ENCODE peak calls at places on chromosomes 1 and 21, in six cellular contexts. One of them, this sample, is unnamed.

GRCh38 chr1:176617881-176618280 is 154.9 kb downstream of the PAPPA2 start:
- DNase-seq in GM20000: no peak
- DNase-seq in Calu3: no peak
- DNase-seq in DND-41: no peak
- DNase-seq in foreskin keratinocyte: no peak
- DNase-seq in AG04450: no peak
- DNase-seq in this sample: no peak

GRCh38 chr1:201176931-201177330 is 13.7 kb upstream of the IGFN1 start:
- DNase-seq in GM20000: no peak
- DNase-seq in Calu3: no peak
- DNase-seq in DND-41: no peak
- DNase-seq in foreskin keratinocyte: peak
- DNase-seq in AG04450: no peak
- DNase-seq in this sample: peak

GRCh38 chr1:40153073-40153770 is 8.0 kb upstream of the RLF start:
- DNase-seq in GM20000: peak
- DNase-seq in Calu3: no peak
- DNase-seq in DND-41: peak
- DNase-seq in foreskin keratinocyte: no peak
- DNase-seq in AG04450: peak
- DNase-seq in this sample: peak

GRCh38 chr1:244325056-244325764 is 126.5 kb downstream of the ADSS2 start:
- DNase-seq in GM20000: no peak
- DNase-seq in Calu3: no peak
- DNase-seq in DND-41: no peak
- DNase-seq in foreskin keratinocyte: no peak
- DNase-seq in AG04450: no peak
- DNase-seq in this sample: no peak

GRCh38 chr1:12436817-12437599 is 181.0 kb downstream of the DHRS3 start:
- DNase-seq in GM20000: no peak
- DNase-seq in Calu3: no peak
- DNase-seq in DND-41: no peak
- DNase-seq in foreskin keratinocyte: peak
- DNase-seq in AG04450: no peak
- DNase-seq in this sample: peak

GRCh38 chr21:25637846-25638245 is 1.2 kb upstream of the JAM2 start:
- DNase-seq in GM20000: no peak
- DNase-seq in Calu3: no peak
- DNase-seq in DND-41: no peak
- DNase-seq in foreskin keratinocyte: no peak
- DNase-seq in AG04450: no peak
- DNase-seq in this sample: no peak

GRCh38 chr1:171433451-171433850 is 51.9 kb upstream of the PRRC2C start:
- DNase-seq in GM20000: no peak
- DNase-seq in Calu3: peak
- DNase-seq in DND-41: no peak
- DNase-seq in foreskin keratinocyte: peak
- DNase-seq in AG04450: peak
- DNase-seq in this sample: peak

GRCh38 chr21:15788847-15789548 is 59.2 kb downstream of the USP25 start:
- DNase-seq in GM20000: no peak
- DNase-seq in Calu3: no peak
- DNase-seq in DND-41: no peak
- DNase-seq in foreskin keratinocyte: peak
- DNase-seq in AG04450: no peak
- DNase-seq in this sample: peak

GRCh38 chr1:70034403-70034802 is 171.0 kb downstream of the LRRC40 start:
- DNase-seq in GM20000: no peak
- DNase-seq in Calu3: peak
- DNase-seq in DND-41: no peak
- DNase-seq in foreskin keratinocyte: peak
- DNase-seq in AG04450: peak
- DNase-seq in this sample: peak

GRCh38 chr1:899636-900317 is 23.9 kb upstream of the SAMD11 start:
- DNase-seq in GM20000: peak
- DNase-seq in Calu3: no peak
- DNase-seq in DND-41: no peak
- DNase-seq in foreskin keratinocyte: no peak
- DNase-seq in AG04450: no peak
- DNase-seq in this sample: no peak

GRCh38 chr1:94540440-94541174 is 952 bp downstream of the F3 start:
- DNase-seq in GM20000: no peak
- DNase-seq in Calu3: no peak
- DNase-seq in DND-41: no peak
- DNase-seq in foreskin keratinocyte: no peak
- DNase-seq in AG04450: no peak
- DNase-seq in this sample: no peak

GRCh38 chr1:175887981-175888428 is 144.6 kb upstream of the TNR start:
- DNase-seq in GM20000: peak
- DNase-seq in Calu3: peak
- DNase-seq in DND-41: peak
- DNase-seq in foreskin keratinocyte: peak
- DNase-seq in AG04450: no peak
- DNase-seq in this sample: peak

GRCh38 chr1:227886503-227886961 is 61.2 kb downstream of the WNT9A start:
- DNase-seq in GM20000: no peak
- DNase-seq in Calu3: no peak
- DNase-seq in DND-41: no peak
- DNase-seq in foreskin keratinocyte: no peak
- DNase-seq in AG04450: no peak
- DNase-seq in this sample: no peak

GRCh38 chr1:151803915-151804314 is 1.3 kb downstream of the LINGO4 start:
- DNase-seq in GM20000: no peak
- DNase-seq in Calu3: no peak
- DNase-seq in DND-41: no peak
- DNase-seq in foreskin keratinocyte: no peak
- DNase-seq in AG04450: no peak
- DNase-seq in this sample: no peak

GRCh38 chr21:14736162-14736561 is 190.0 kb upstream of the SAMSN1 start:
- DNase-seq in GM20000: peak
- DNase-seq in Calu3: no peak
- DNase-seq in DND-41: peak
- DNase-seq in foreskin keratinocyte: no peak
- DNase-seq in AG04450: no peak
- DNase-seq in this sample: no peak

GRCh38 chr1:43348809-43349593 is 9.8 kb upstream of the CDC20 start:
- DNase-seq in GM20000: peak
- DNase-seq in Calu3: peak
- DNase-seq in DND-41: no peak
- DNase-seq in foreskin keratinocyte: peak
- DNase-seq in AG04450: no peak
- DNase-seq in this sample: peak

GRCh38 chr1:16420719-16421118 is 16.5 kb downstream of the SPATA21 start:
- DNase-seq in GM20000: peak
- DNase-seq in Calu3: no peak
- DNase-seq in DND-41: peak
- DNase-seq in foreskin keratinocyte: no peak
- DNase-seq in AG04450: no peak
- DNase-seq in this sample: no peak

GRCh38 chr1:194476351-194476750 is 1289.9 kb upstream of the B3GALT2 start:
- DNase-seq in GM20000: no peak
- DNase-seq in Calu3: no peak
- DNase-seq in DND-41: no peak
- DNase-seq in foreskin keratinocyte: no peak
- DNase-seq in AG04450: no peak
- DNase-seq in this sample: no peak

GRCh38 chr1:190436615-190437014 is 41.0 kb downstream of the BRINP3 start:
- DNase-seq in GM20000: peak
- DNase-seq in Calu3: peak
- DNase-seq in DND-41: no peak
- DNase-seq in foreskin keratinocyte: peak
- DNase-seq in AG04450: peak
- DNase-seq in this sample: peak

DNA sequence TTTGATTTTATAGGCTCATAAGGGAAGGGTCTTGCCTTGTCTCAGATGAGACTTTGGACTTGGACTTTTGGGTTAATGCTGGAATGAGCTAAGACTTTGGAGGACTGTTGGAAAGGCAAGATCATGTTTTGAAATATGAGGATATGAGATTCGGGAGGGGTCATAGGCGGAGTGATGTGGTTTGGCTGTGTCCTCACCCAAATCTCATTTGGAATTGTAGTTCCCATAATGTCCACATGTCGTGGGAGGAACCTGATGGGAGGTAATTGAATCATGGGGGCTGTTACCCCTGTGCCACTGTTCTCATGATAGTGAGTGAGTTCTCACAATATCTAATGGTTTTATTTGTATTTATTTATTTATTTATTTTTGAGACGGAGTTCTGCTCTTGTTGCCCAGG is 6.9 kb upstream of the CSDE1 start:
- DNase-seq in GM20000: no peak
- DNase-seq in Calu3: no peak
- DNase-seq in DND-41: no peak
- DNase-seq in foreskin keratinocyte: no peak
- DNase-seq in AG04450: no peak
- DNase-seq in this sample: no peak
- TF ChIP-seq CTCF in GM20000: no peak
- TF ChIP-seq CTCF in Calu3: no peak
- TF ChIP-seq CTCF in DND-41: peak
- TF ChIP-seq CTCF in foreskin keratinocyte: no peak
- TF ChIP-seq CTCF in AG04450: peak
- TF ChIP-seq CTCF in this sample: no peak

GRCh38 chr1:33500547-33500946 is 28.1 kb downstream of the ZSCAN20 start:
- DNase-seq in GM20000: no peak
- DNase-seq in Calu3: no peak
- DNase-seq in DND-41: no peak
- DNase-seq in foreskin keratinocyte: no peak
- DNase-seq in AG04450: no peak
- DNase-seq in this sample: no peak
- TF ChIP-seq CTCF in GM20000: no peak
- TF ChIP-seq CTCF in Calu3: no peak
- TF ChIP-seq CTCF in DND-41: peak
- TF ChIP-seq CTCF in foreskin keratinocyte: peak
- TF ChIP-seq CTCF in AG04450: peak
- TF ChIP-seq CTCF in this sample: no peak

DNA sequence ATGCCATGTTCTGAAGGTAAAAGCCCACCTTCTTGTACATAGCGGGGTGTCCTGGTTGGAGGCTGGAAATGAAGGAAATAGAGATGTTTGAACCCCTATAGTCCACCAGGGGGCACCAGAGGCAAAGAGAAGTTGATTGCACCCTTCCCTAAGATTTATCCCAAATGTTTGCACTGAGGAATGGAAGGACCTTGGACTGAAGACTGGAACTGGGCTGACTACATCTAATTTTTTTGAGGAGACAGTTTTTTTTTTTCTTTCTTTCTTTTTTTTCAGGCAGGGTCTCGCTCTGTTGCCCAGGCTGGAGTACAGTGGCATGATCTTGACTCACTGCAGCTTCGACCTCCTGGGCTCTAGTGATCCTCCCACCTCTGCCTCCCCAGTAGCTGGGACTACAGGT is 55.3 kb upstream of the EIF4G3 start:
- DNase-seq in GM20000: peak
- DNase-seq in Calu3: peak
- DNase-seq in DND-41: peak
- DNase-seq in foreskin keratinocyte: peak
- DNase-seq in AG04450: no peak
- DNase-seq in this sample: peak
- TF ChIP-seq CTCF in GM20000: peak
- TF ChIP-seq CTCF in Calu3: peak
- TF ChIP-seq CTCF in DND-41: peak
- TF ChIP-seq CTCF in foreskin keratinocyte: peak
- TF ChIP-seq CTCF in AG04450: peak
- TF ChIP-seq CTCF in this sample: peak

DNA sequence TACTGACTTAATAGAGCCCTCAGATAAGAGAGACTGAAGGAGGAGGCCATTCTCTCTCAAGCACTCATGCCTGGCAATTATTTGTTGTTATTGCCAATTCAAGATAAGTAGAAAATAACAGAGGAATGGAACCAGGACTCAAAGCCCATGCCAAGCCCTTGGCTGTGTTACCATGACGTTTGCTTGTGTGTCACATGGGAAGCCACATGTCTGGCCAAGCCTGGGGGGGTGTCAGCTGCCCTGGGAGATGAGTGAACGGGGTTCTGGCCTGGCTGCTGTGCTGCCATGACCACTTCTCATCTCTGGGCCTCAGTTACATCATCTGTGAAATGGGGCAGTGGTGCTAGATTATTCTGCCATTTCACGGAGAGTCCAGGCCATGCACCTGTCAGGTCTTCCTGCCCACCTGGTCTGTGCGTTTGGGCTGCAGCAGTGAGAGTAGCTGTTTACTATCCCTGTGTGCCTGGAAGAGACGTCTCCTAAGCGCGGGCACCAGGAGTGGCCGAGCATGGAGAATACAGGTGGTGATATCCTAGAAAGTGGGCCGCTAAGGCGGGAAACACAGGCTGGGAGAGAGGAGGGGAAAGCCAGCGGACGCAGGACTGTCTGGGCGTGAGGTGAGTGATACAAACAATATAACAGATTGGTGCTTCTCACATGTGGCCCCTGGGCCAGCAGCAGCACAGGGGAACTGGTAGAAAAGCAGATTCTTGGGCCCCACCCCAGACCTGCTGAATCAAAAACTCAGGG is 67.8 kb downstream of the MAN1C1 start:
- DNase-seq in GM20000: no peak
- DNase-seq in Calu3: no peak
- DNase-seq in DND-41: no peak
- DNase-seq in foreskin keratinocyte: no peak
- DNase-seq in AG04450: no peak
- DNase-seq in this sample: no peak
- TF ChIP-seq CTCF in GM20000: no peak
- TF ChIP-seq CTCF in Calu3: no peak
- TF ChIP-seq CTCF in DND-41: no peak
- TF ChIP-seq CTCF in foreskin keratinocyte: no peak
- TF ChIP-seq CTCF in AG04450: no peak
- TF ChIP-seq CTCF in this sample: no peak

DNA sequence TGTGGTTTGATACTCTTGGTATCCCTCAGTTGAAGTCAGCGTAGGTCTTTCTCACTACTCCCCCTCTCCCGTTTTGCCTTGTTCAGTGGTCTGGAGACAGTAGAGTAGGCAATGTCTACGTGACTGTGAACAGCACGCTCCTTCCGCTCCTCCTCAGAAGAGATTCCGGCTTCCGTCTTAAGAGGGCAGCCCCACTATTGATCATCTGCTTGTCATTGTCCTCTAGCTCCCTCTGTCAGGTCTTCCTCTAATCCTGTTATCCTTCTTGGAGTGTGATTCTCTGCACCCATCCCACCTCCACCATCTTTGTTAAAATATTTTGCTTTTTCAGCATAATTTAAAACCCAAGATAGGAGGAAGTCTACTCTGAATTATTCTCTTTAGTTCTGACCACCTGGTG is 129.9 kb upstream of the KCNK2 start:
- DNase-seq in GM20000: no peak
- DNase-seq in Calu3: no peak
- DNase-seq in DND-41: no peak
- DNase-seq in foreskin keratinocyte: no peak
- DNase-seq in AG04450: no peak
- DNase-seq in this sample: no peak
- TF ChIP-seq CTCF in GM20000: no peak
- TF ChIP-seq CTCF in Calu3: no peak
- TF ChIP-seq CTCF in DND-41: no peak
- TF ChIP-seq CTCF in foreskin keratinocyte: peak
- TF ChIP-seq CTCF in AG04450: no peak
- TF ChIP-seq CTCF in this sample: no peak

GRCh38 chr1:160124709-160125478 is 9.3 kb downstream of the ATP1A2 start:
- DNase-seq in GM20000: no peak
- DNase-seq in Calu3: peak
- DNase-seq in DND-41: no peak
- DNase-seq in foreskin keratinocyte: peak
- DNase-seq in AG04450: peak
- DNase-seq in this sample: peak
- TF ChIP-seq CTCF in GM20000: no peak
- TF ChIP-seq CTCF in Calu3: peak
- TF ChIP-seq CTCF in DND-41: no peak
- TF ChIP-seq CTCF in foreskin keratinocyte: peak
- TF ChIP-seq CTCF in AG04450: peak
- TF ChIP-seq CTCF in this sample: peak

This sample was measured in bronchial epithelial cell.